ENCODE peak calls at places on chromosome 4, in seven cellular contexts. One of them, this sample, is unnamed.

GRCh38 chr4:115234405-115235093 is 121.1 kb upstream of the NDST4 start:
- DNase-seq in neural progenitor cell: peak
- DNase-seq in D341Med: peak
- DNase-seq in NCI-H345: peak
- DNase-seq in Caco-2: no peak
- DNase-seq in hippocampal formation: no peak
- DNase-seq in hepatic stellate cell: no peak
- DNase-seq in this sample: peak

GRCh38 chr4:19438228-19438627 is 813.5 kb upstream of the SLIT2 start:
- DNase-seq in neural progenitor cell: no peak
- DNase-seq in D341Med: no peak
- DNase-seq in NCI-H345: no peak
- DNase-seq in Caco-2: no peak
- DNase-seq in hippocampal formation: no peak
- DNase-seq in hepatic stellate cell: no peak
- DNase-seq in this sample: no peak

GRCh38 chr4:8472689-8473197 is 32.2 kb downstream of the TRMT44 start:
- DNase-seq in neural progenitor cell: no peak
- DNase-seq in D341Med: peak
- DNase-seq in NCI-H345: no peak
- DNase-seq in Caco-2: no peak
- DNase-seq in hippocampal formation: no peak
- DNase-seq in hepatic stellate cell: peak
- DNase-seq in this sample: peak

GRCh38 chr4:5812506-5813229 is 80.2 kb downstream of the CRMP1 start:
- DNase-seq in neural progenitor cell: peak
- DNase-seq in D341Med: peak
- DNase-seq in NCI-H345: peak
- DNase-seq in Caco-2: no peak
- DNase-seq in hippocampal formation: peak
- DNase-seq in hepatic stellate cell: peak
- DNase-seq in this sample: peak

GRCh38 chr4:18568600-18568999 is 547.0 kb upstream of the LCORL start:
- DNase-seq in neural progenitor cell: no peak
- DNase-seq in D341Med: peak
- DNase-seq in NCI-H345: no peak
- DNase-seq in Caco-2: no peak
- DNase-seq in hippocampal formation: peak
- DNase-seq in hepatic stellate cell: no peak
- DNase-seq in this sample: no peak

GRCh38 chr4:5504486-5504885 is 203.9 kb downstream of the EVC2 start:
- DNase-seq in neural progenitor cell: no peak
- DNase-seq in D341Med: no peak
- DNase-seq in NCI-H345: no peak
- DNase-seq in Caco-2: no peak
- DNase-seq in hippocampal formation: no peak
- DNase-seq in hepatic stellate cell: no peak
- DNase-seq in this sample: no peak

GRCh38 chr4:13262816-13263215 is 221.3 kb downstream of the RAB28 start:
- DNase-seq in neural progenitor cell: no peak
- DNase-seq in D341Med: no peak
- DNase-seq in NCI-H345: no peak
- DNase-seq in Caco-2: no peak
- DNase-seq in hippocampal formation: no peak
- DNase-seq in hepatic stellate cell: no peak
- DNase-seq in this sample: no peak

GRCh38 chr4:119068529-119068962 is 67.1 kb upstream of the MYOZ2 start:
- DNase-seq in neural progenitor cell: no peak
- DNase-seq in D341Med: no peak
- DNase-seq in NCI-H345: no peak
- DNase-seq in Caco-2: no peak
- DNase-seq in hippocampal formation: no peak
- DNase-seq in hepatic stellate cell: no peak
- DNase-seq in this sample: no peak

GRCh38 chr4:25792200-25792791 is 70.5 kb downstream of the SEL1L3 start:
- DNase-seq in neural progenitor cell: peak
- DNase-seq in D341Med: peak
- DNase-seq in NCI-H345: peak
- DNase-seq in Caco-2: peak
- DNase-seq in hippocampal formation: no peak
- DNase-seq in hepatic stellate cell: no peak
- DNase-seq in this sample: peak

This sample was measured in endodermal cell.